ENCODE peak calls at places on chromosomes 11 and 22, in seven cellular contexts. U, R, L, T, Q, F and P are unnamed samples.

GRCh38 chr11:12220305-12220704 is 109.9 kb downstream of the MICAL2 start:
- DNase-seq in U (no peak), R (no peak), L (peak), T (no peak), Q (no peak), F (no peak), P (no peak)

GRCh38 chr11:92266821-92267220 is 42.2 kb downstream of the FAT3 start:
- DNase-seq in U (no peak), R (no peak), L (no peak), T (no peak), Q (no peak), F (no peak), P (no peak)

GRCh38 chr11:62193954-62194353 is 3.9 kb downstream of the SCGB1D1 start:
- DNase-seq in U (no peak), R (no peak), L (no peak), T (no peak), Q (no peak), F (no peak), P (no peak)

GRCh38 chr11:9302448-9302847 is 11.9 kb downstream of the TMEM41B start:
- DNase-seq in U (no peak), R (no peak), L (no peak), T (peak), Q (no peak), F (no peak), P (no peak)

GRCh38 chr11:44651535-44652130 is 75.1 kb upstream of the TSPAN18 start:
- DNase-seq in U (no peak), R (no peak), L (no peak), T (no peak), Q (no peak), F (no peak), P (no peak)

GRCh38 chr11:65506770-65507485 is 8.1 kb downstream of the MALAT1 start:
- DNase-seq in U (no peak), R (peak), L (no peak), T (peak), Q (peak), F (peak), P (no peak)

GRCh38 chr11:46106530-46107407 is 14.5 kb downstream of the PHF21A start:
- DNase-seq in U (peak), R (no peak), L (no peak), T (peak), Q (no peak), F (peak), P (no peak)

GRCh38 chr22:40628354-40629042 is 8.0 kb downstream of the MRTFA start:
- DNase-seq in U (no peak), R (no peak), L (no peak), T (peak), Q (no peak), F (no peak), P (no peak)

GRCh38 chr11:63622318-63622717 is 8.1 kb upstream of the PLAAT3 start:
- DNase-seq in U (no peak), R (no peak), L (no peak), T (no peak), Q (no peak), F (no peak), P (no peak)

GRCh38 chr11:64245401-64245796 is 1.3 kb downstream of the PPP1R14B start:
- DNase-seq in U (no peak), R (peak), L (no peak), T (no peak), Q (no peak), F (peak), P (no peak)

GRCh38 chr22:28183078-28183870 is 264.2 kb upstream of the PITPNB start:
- DNase-seq in U (no peak), R (no peak), L (no peak), T (no peak), Q (no peak), F (no peak), P (no peak)

GRCh38 chr11:119284344-119285157 is 32.4 kb downstream of the MCAM start:
- DNase-seq in U (peak), R (no peak), L (no peak), T (peak), Q (no peak), F (peak), P (no peak)

GRCh38 chr11:75801362-75802021 is 13.5 kb upstream of the UVRAG start:
- DNase-seq in U (no peak), R (no peak), L (no peak), T (no peak), Q (no peak), F (no peak), P (no peak)

GRCh38 chr11:111440416-111441205 is 61.5 kb upstream of the POU2AF1 start:
- DNase-seq in U (no peak), R (no peak), L (no peak), T (no peak), Q (no peak), F (no peak), P (no peak)

GRCh38 chr22:47718337-47718736 is 955.9 kb downstream of the TBC1D22A start:
- DNase-seq in U (no peak), R (no peak), L (no peak), T (no peak), Q (no peak), F (no peak), P (no peak)

GRCh38 chr11:46977940-46978595 is 41.5 kb downstream of the CSTPP1 start:
- DNase-seq in U (no peak), R (no peak), L (no peak), T (peak), Q (no peak), F (no peak), P (no peak)

GRCh38 chr11:104154296-104154695 is 9.7 kb downstream of the PDGFD start:
- DNase-seq in U (no peak), R (no peak), L (no peak), T (no peak), Q (no peak), F (no peak), P (no peak)

GRCh38 chr11:45556851-45557707 is 108.3 kb downstream of the CHST1 start:
- DNase-seq in U (no peak), R (no peak), L (no peak), T (no peak), Q (no peak), F (no peak), P (no peak)

GRCh38 chr11:126444072-126444471 is 88.6 kb downstream of the ST3GAL4 start:
- DNase-seq in U (no peak), R (no peak), L (no peak), T (no peak), Q (no peak), F (no peak), P (no peak)

GRCh38 chr11:131356201-131356600 is 14.2 kb upstream of the NTM start:
- DNase-seq in U (no peak), R (no peak), L (no peak), T (peak), Q (no peak), F (no peak), P (no peak)

GRCh38 chr11:28146123-28146751 is 38.0 kb downstream of the METTL15 start:
- DNase-seq in U (no peak), R (no peak), L (no peak), T (peak), Q (peak), F (no peak), P (no peak)

GRCh38 chr11:110897035-110897434 is 184.8 kb upstream of the ARHGAP20 start:
- DNase-seq in U (no peak), R (no peak), L (no peak), T (peak), Q (peak), F (no peak), P (no peak)

GRCh38 chr11:69368119-69368880 is 74.3 kb downstream of the MYEOV start:
- DNase-seq in U (no peak), R (no peak), L (no peak), T (no peak), Q (no peak), F (peak), P (peak)

GRCh38 chr22:42792909-42793847 is 63.9 kb downstream of the ARFGAP3 start:
- DNase-seq in U (no peak), R (no peak), L (no peak), T (no peak), Q (no peak), F (no peak), P (no peak)

GRCh38 chr11:12683857-12684256 is 9.6 kb downstream of the TEAD1 start:
- DNase-seq in U (no peak), R (no peak), L (no peak), T (peak), Q (peak), F (no peak), P (no peak)

GRCh38 chr11:23932485-23932898 is 564.4 kb upstream of the LUZP2 start:
- DNase-seq in U (no peak), R (no peak), L (no peak), T (peak), Q (no peak), F (no peak), P (no peak)

GRCh38 chr11:74932169-74932568 is 16.7 kb downstream of the XRRA1 start:
- DNase-seq in U (no peak), R (no peak), L (no peak), T (peak), Q (no peak), F (no peak), P (no peak)

GRCh38 chr22:27247691-27248434 is 553.7 kb downstream of the MN1 start:
- DNase-seq in U (no peak), R (no peak), L (no peak), T (no peak), Q (no peak), F (no peak), P (no peak)

GRCh38 chr11:65133724-65134123 is 595 bp downstream of the SYVN1 start:
- DNase-seq in U (no peak), R (no peak), L (no peak), T (no peak), Q (no peak), F (no peak), P (no peak)

GRCh38 chr11:14578551-14578956 is 58.4 kb upstream of the PSMA1 start:
- DNase-seq in U (no peak), R (peak), L (no peak), T (no peak), Q (no peak), F (peak), P (peak)

GRCh38 chr11:64207247-64208085 is 945 bp downstream of the FERMT3 start:
- DNase-seq in U (no peak), R (peak), L (no peak), T (peak), Q (peak), F (no peak), P (peak)

GRCh38 chr11:69417211-69418085 is 64.0 kb upstream of the LINC01488 start:
- DNase-seq in U (no peak), R (no peak), L (no peak), T (no peak), Q (no peak), F (no peak), P (no peak)

GRCh38 chr11:35114901-35115687 is 23.9 kb upstream of the CD44 start:
- DNase-seq in U (no peak), R (no peak), L (no peak), T (no peak), Q (no peak), F (no peak), P (no peak)